ENCODE peak calls at places on chromosomes 3 and 15, in six cellular contexts. N is GM12878, K is K562, J is HCT116, G is SK-N-SH, A is HepG2. D is an unnamed sample.
A peak's percentile ranks its signal among the peaks of the same experiment; 100 is the strongest.

GRCh38 chr3:42653560-42654330 is at the start of gene ZBTB47:
- DNase-seq in N (no peak), K (peak; percentile 46), J (no peak), G (no peak), A (no peak), D (no peak)

GRCh38 chr3:98329392-98330124 is 24.1 kb upstream of the OR5K4 start:
- DNase-seq in N (peak; percentile 27), K (peak; percentile 42), J (peak; percentile 33), G (peak; percentile 32), A (peak; percentile 40), D (peak; percentile 68)

GRCh38 chr3:18734309-18734708 is 309.2 kb upstream of the SATB1 start:
- DNase-seq in N (no peak), K (no peak), J (no peak), G (no peak), A (no peak), D (no peak)

GRCh38 chr15:81014446-81015093 is 13.8 kb downstream of the TLNRD1 start:
- DNase-seq in N (no peak), K (no peak), J (no peak), G (no peak), A (no peak), D (no peak)

GRCh38 chr3:46496745-46497555 is 826 bp upstream of the RTP3 start:
- DNase-seq in N (peak; percentile 8), K (peak; percentile 76), J (no peak), G (no peak), A (no peak), D (no peak)

GRCh38 chr3:54865316-54865715 is 62.5 kb downstream of the LRTM1 start:
- DNase-seq in N (no peak), K (no peak), J (no peak), G (no peak), A (no peak), D (no peak)

GRCh38 chr15:70504305-70504951 is 258.9 kb downstream of the UACA start:
- DNase-seq in N (no peak), K (no peak), J (no peak), G (peak; percentile 62), A (no peak), D (no peak)

GRCh38 chr3:100941451-100941850 is 51.8 kb downstream of the ABI3BP start:
- DNase-seq in N (no peak), K (no peak), J (no peak), G (no peak), A (no peak), D (no peak)

GRCh38 chr3:172646439-172647015 is 64.3 kb downstream of the NCEH1 start:
- DNase-seq in N (no peak), K (peak; percentile 17), J (no peak), G (peak; percentile 22), A (no peak), D (no peak)

GRCh38 chr3:15610083-15610482 is 8.5 kb downstream of the BTD start:
- DNase-seq in N (no peak), K (no peak), J (peak; percentile 21), G (no peak), A (peak; percentile 63), D (no peak)

GRCh38 chr3:141379250-141379872 is 11.1 kb downstream of the ZBTB38 start:
- DNase-seq in N (peak; percentile 95), K (no peak), J (no peak), G (no peak), A (no peak), D (no peak)

GRCh38 chr3:128107809-128108208 is 15.8 kb downstream of the RUVBL1 start:
- DNase-seq in N (no peak), K (no peak), J (no peak), G (peak; percentile 30), A (no peak), D (no peak)

GRCh38 chr15:77032647-77033416 is 37.9 kb downstream of the PSTPIP1 start:
- DNase-seq in N (no peak), K (no peak), J (no peak), G (peak; percentile 24), A (no peak), D (no peak)

GRCh38 chr15:29812384-29812694 is 9.9 kb downstream of the TJP1 start:
- DNase-seq in N (no peak), K (no peak), J (no peak), G (no peak), A (no peak), D (no peak)

GRCh38 chr3:101813817-101814440 is 34.9 kb downstream of the NXPE3 start:
- DNase-seq in N (no peak), K (peak; percentile 13), J (peak; percentile 7), G (peak; percentile 38), A (peak; percentile 22), D (no peak)

GRCh38 chr3:181700168-181701087 is 11.3 kb upstream of the SOX2 start:
- DNase-seq in N (peak; percentile 21), K (peak; percentile 75), J (peak; percentile 69), G (peak; percentile 87), A (peak; percentile 44), D (no peak)

GRCh38 chr3:129745253-129745652 is 138.8 kb upstream of the PLXND1 start:
- DNase-seq in N (no peak), K (no peak), J (no peak), G (no peak), A (no peak), D (no peak)

GRCh38 chr3:108124337-108125150 is 33.7 kb upstream of the CD47 start:
- DNase-seq in N (peak; percentile 96), K (peak; percentile 73), J (no peak), G (no peak), A (no peak), D (peak; percentile 15)

GRCh38 chr3:195893516-195893915 is 14.8 kb downstream of the TNK2 start:
- DNase-seq in N (no peak), K (no peak), J (no peak), G (no peak), A (no peak), D (no peak)

GRCh38 chr15:25246641-25247417 is 192.0 kb downstream of the UBE3A start:
- DNase-seq in N (no peak), K (no peak), J (no peak), G (no peak), A (no peak), D (no peak)

GRCh38 chr15:59611277-59612260 is at the start of gene GCNT3:
- DNase-seq in N (no peak), K (no peak), J (peak; percentile 32), G (no peak), A (peak; percentile 90), D (no peak)

GRCh38 chr3:94303897-94304296 is 241.0 kb downstream of the NSUN3 start:
- DNase-seq in N (no peak), K (no peak), J (no peak), G (no peak), A (no peak), D (no peak)

GRCh38 chr3:105402287-105402801 is 35.6 kb downstream of the ALCAM start:
- DNase-seq in N (no peak), K (no peak), J (peak; percentile 86), G (no peak), A (no peak), D (peak; percentile 66)

GRCh38 chr3:105399611-105400010 is 32.9 kb downstream of the ALCAM start:
- DNase-seq in N (no peak), K (no peak), J (no peak), G (no peak), A (no peak), D (no peak)

GRCh38 chr3:105399062-105399461 is 32.4 kb downstream of the ALCAM start:
- DNase-seq in N (no peak), K (no peak), J (no peak), G (no peak), A (no peak), D (no peak)

GRCh38 chr3:105401691-105402149 is 35.0 kb downstream of the ALCAM start:
- DNase-seq in N (no peak), K (no peak), J (peak; percentile 53), G (no peak), A (no peak), D (no peak)

DNA sequence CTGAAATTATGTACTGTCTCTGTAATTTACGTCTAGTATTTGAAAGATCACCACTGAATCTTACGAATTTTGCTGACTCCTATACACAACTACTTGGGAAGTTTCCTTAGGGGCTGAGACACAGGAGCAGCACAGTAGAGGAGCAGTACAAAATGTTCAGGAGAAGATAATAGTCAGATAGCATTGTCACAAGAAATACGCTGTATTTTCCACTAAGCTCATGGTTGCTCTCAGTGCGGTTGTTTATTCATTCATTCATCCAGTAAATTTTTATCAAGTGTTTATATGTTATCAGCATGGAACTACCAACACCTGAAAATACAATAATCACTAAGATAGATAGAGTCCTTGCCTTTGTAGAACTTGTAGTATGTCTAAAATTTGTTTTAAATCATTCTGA is 34.5 kb downstream of the ALCAM start:
- DNase-seq in N (no peak), K (no peak), J (no peak), G (no peak), A (no peak), D (no peak)
- H3K4me3 ChIP-seq in N (no peak overlapping the region), K (no peak overlapping the region), J (peak overlapping the region; percentile 28), G (no peak overlapping the region), A (no peak overlapping the region), D (no peak overlapping the region)

GRCh38 chr3:4565806-4566501 is 72.8 kb downstream of the ITPR1 start:
- DNase-seq in N (no peak), K (no peak), J (no peak), G (no peak), A (peak; percentile 85), D (no peak)

GRCh38 chr3:4564928-4565586 is 71.9 kb downstream of the ITPR1 start:
- DNase-seq in N (no peak), K (peak; percentile 30), J (no peak), G (no peak), A (no peak), D (no peak)

GRCh38 chr3:4561661-4562060 is 68.5 kb downstream of the ITPR1 start:
- DNase-seq in N (no peak), K (no peak), J (no peak), G (no peak), A (peak; percentile 53), D (no peak)

GRCh38 chr3:4562595-4562994 is 69.4 kb downstream of the ITPR1 start:
- DNase-seq in N (no peak), K (no peak), J (no peak), G (no peak), A (no peak), D (no peak)
- TF ChIP-seq YY1 in N (no peak), K (no peak), J (no peak), G (no peak), A (no peak), D (no peak)

DNA sequence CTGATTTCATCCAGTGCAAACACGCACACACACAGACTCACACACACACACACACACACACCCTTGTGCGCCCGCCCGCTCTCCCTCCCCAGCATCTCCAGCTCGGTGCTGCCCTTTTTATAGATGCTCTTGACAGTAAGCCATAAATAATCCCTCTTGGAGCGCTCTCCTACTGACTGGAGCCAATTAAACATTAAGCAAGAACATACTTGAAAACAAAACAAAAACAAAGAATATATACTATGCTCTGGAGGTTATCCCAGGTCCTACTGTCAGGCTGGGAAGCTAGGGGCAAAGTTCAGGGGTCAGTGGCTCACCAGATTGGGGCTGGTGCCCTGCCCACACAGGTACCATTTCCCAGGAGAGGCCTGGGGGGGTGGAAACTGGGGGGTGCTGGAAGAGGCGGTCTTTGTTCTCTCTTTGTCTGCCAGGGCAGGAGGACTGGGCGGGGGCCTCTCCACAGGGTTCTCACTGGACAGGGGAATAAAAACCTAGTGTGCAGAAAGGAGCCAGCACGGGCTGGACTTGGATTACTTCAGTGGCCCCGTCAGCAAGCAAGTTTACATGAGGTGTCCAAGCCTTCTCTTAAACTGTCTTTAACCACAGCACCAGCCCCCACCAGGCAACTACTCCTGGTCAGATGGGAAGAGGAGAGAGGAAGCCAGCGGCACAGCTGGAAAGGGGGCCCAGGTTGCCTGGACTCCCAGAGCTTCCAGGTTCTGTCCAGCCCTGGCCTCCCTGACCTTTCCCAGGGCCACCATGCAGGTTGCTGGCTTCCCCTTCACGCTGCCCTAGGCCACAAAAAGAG is 16.1 kb downstream of the BMF start:
- DNase-seq in N (no peak), K (no peak), J (no peak), G (peak; percentile 54), A (peak; percentile 84), D (no peak)
- H3K4me3 ChIP-seq in N (no peak overlapping the region), K (no peak overlapping the region), J (no peak overlapping the region), G (no peak overlapping the region), A (peak overlapping the region; percentile 23), D (no peak overlapping the region)

GRCh38 chr3:44865272-44866005 is 3.7 kb downstream of the TMEM42 start:
- DNase-seq in N (no peak), K (no peak), J (no peak), G (no peak), A (no peak), D (no peak)
- TF ChIP-seq YY1 in N (no peak), K (no peak), J (no peak), G (no peak), A (no peak), D (no peak)

D was measured in NT2/D1.